ENCODE peak calls at places on chromosomes 3 and 15, in six cellular contexts. Z, D, J, F, X and Y are unnamed samples.

GRCh38 chr3:99903844-99904243 is 86.2 kb downstream of the CMSS1 start:
- DNase-seq in J (peak; percentile 5), F (no peak), X (no peak), Z (no peak), D (no peak), Y (no peak)

GRCh38 chr3:74520895-74521294 is 93.6 kb downstream of the CNTN3 start:
- DNase-seq in F (no peak), X (no peak), Z (no peak), D (no peak), J (peak; percentile 16), Y (no peak)

GRCh38 chr15:39336926-39337325 is 244.0 kb upstream of the THBS1 start:
- DNase-seq in D (no peak), J (no peak), F (no peak), Z (no peak), X (no peak), Y (no peak)

GRCh38 chr15:56968821-56969220 is 50.4 kb downstream of the TCF12 start:
- DNase-seq in J (no peak), F (no peak), D (no peak), Z (no peak), X (no peak), Y (peak; percentile 41)

GRCh38 chr3:159001711-159002110 is 199.9 kb downstream of the MFSD1 start:
- DNase-seq in Z (no peak), X (no peak), F (no peak), J (no peak), D (no peak), Y (no peak)

GRCh38 chr15:56989411-56989924 is 71.0 kb downstream of the TCF12 start:
- DNase-seq in F (no peak), J (peak; percentile 17), X (no peak), Z (no peak), D (peak; percentile 37), Y (peak; percentile 66)

GRCh38 chr3:138051946-138052802 is 42.2 kb downstream of the CLDN18 start:
- DNase-seq in X (peak; percentile 16), Z (peak; percentile 63), J (peak; percentile 62), F (no peak), D (peak; percentile 45), Y (peak; percentile 28)

GRCh38 chr15:40146037-40146436 is 14.8 kb upstream of the BUB1B start:
- DNase-seq in X (no peak), Z (no peak), F (no peak), J (peak; percentile 57), D (peak; percentile 23), Y (no peak)

GRCh38 chr3:12947504-12948369 is 106.4 kb upstream of the RPL32 start:
- DNase-seq in J (peak; percentile 68), D (no peak), F (no peak), X (peak; percentile 71), Z (peak; percentile 27), Y (peak; percentile 15)

GRCh38 chr15:66214236-66214635 is 39.3 kb downstream of the MEGF11 start:
- DNase-seq in J (no peak), F (no peak), Z (no peak), X (no peak), D (no peak), Y (no peak)

GRCh38 chr3:59251899-59252298 is 202.1 kb upstream of the CFAP20DC start:
- DNase-seq in X (no peak), J (peak; percentile 20), D (no peak), F (no peak), Z (no peak), Y (no peak)

GRCh38 chr3:194976049-194976451 is 290.4 kb downstream of the FAM43A start:
- DNase-seq in J (no peak), F (no peak), D (no peak), Z (no peak), X (no peak), Y (no peak)

GRCh38 chr3:100032262-100032661 is 82.0 kb downstream of the FILIP1L start:
- DNase-seq in X (no peak), Z (no peak), F (no peak), J (peak; percentile 90), D (peak; percentile 11), Y (no peak)

GRCh38 chr15:45645026-45645980 is 10.5 kb downstream of the SQOR start:
- DNase-seq in X (no peak), Z (no peak), D (peak; percentile 79), J (peak; percentile 86), F (no peak), Y (no peak)

GRCh38 chr3:175969456-175969855 is 1110.3 kb downstream of the NAALADL2 start:
- DNase-seq in J (no peak), Z (no peak), F (no peak), X (no peak), D (no peak), Y (no peak)

GRCh38 chr3:127735767-127736693 is 63.3 kb downstream of the ABTB1 start:
- DNase-seq in F (peak; percentile 85), J (peak; percentile 86), D (peak; percentile 24), X (no peak), Z (no peak), Y (no peak)

GRCh38 chr3:71022552-71023335 is 560.8 kb downstream of the FOXP1 start:
- DNase-seq in D (peak; percentile 46), F (no peak), X (no peak), J (peak; percentile 10), Z (no peak), Y (peak; percentile 23)

GRCh38 chr3:186746008-186746407 is 28.8 kb downstream of the KNG1 start:
- DNase-seq in Z (no peak), F (no peak), X (no peak), J (peak; percentile 67), D (peak; percentile 95), Y (peak; percentile 94)

GRCh38 chr15:85772668-85773067 is 22.1 kb downstream of the KLHL25 start:
- DNase-seq in F (no peak), D (no peak), J (no peak), Z (no peak), X (no peak), Y (no peak)

GRCh38 chr15:41544650-41545015 is 576 bp upstream of the RPAP1 start:
- DNase-seq in Z (no peak), J (no peak), D (no peak), X (no peak), F (no peak), Y (no peak)

GRCh38 chr3:46544771-46545503 is 21.2 kb downstream of the LRRC2 start:
- DNase-seq in Z (no peak), D (no peak), X (no peak), J (no peak), F (no peak), Y (no peak)

GRCh38 chr3:69091389-69092029 is 6.8 kb downstream of the ARL6IP5 start:
- DNase-seq in F (no peak), D (no peak), J (no peak), Z (no peak), X (no peak), Y (no peak)

GRCh38 chr3:17942856-17943255 is 200.4 kb upstream of the TBC1D5 start:
- DNase-seq in D (no peak), J (no peak), F (no peak), X (no peak), Z (no peak), Y (no peak)

GRCh38 chr15:77038312-77039216 is 32.3 kb downstream of the TSPAN3 start:
- DNase-seq in D (no peak), F (no peak), Z (no peak), J (no peak), X (no peak), Y (no peak)

GRCh38 chr15:77036537-77037474 is 34.1 kb downstream of the TSPAN3 start:
- DNase-seq in F (no peak), J (no peak), Z (no peak), D (no peak), X (no peak), Y (no peak)

GRCh38 chr15:77039217-77039533 is 31.7 kb downstream of the TSPAN3 start:
- DNase-seq in Z (no peak), X (no peak), D (no peak), F (no peak), J (no peak), Y (no peak)

GRCh38 chr15:77035999-77036471 is 34.9 kb downstream of the TSPAN3 start:
- DNase-seq in D (no peak), J (no peak), X (no peak), F (no peak), Z (no peak), Y (no peak)

DNA sequence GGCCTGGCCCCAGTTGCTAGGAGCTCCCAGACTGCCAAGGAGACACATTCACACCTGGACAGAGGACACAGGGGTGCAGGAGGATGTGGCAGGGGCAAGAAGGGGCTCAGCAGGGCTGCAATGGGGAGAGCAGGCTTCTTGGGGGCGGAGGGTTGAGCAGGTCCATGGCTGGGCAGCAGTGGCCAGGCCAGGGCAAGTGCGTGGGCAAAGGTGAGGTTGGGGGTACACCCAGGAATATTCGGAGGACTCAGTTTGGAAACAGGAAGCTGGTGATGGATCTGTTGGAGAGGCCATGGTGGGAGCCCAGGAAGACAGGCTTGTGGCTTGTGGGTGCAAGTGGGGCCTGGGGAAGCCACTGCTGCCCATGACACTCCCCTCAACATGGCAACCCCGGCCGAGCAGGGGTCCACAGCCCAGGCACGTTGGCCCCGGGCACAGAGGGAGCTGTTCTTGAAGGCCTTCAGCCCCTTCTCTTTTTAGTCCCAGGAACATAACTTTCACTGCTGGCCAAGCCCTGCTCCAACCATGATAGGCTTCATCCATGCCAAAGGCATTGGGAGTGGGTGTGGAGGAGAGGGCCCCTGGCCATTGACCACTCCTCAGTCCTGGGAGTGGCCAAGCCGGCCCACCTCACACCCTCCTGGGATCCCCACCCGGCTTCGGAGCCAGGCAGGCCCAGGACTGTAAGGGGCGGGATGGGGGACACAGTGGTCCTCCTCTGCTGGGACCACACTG is 33.3 kb downstream of the TSPAN3 start:
- DNase-seq in Z (no peak), D (no peak), X (no peak), F (no peak), J (no peak), Y (no peak)
- TF ChIP-seq BHLHE40 in Z (no peak), D (no peak), X (no peak), F (no peak), J (no peak), Y (no peak)

DNA sequence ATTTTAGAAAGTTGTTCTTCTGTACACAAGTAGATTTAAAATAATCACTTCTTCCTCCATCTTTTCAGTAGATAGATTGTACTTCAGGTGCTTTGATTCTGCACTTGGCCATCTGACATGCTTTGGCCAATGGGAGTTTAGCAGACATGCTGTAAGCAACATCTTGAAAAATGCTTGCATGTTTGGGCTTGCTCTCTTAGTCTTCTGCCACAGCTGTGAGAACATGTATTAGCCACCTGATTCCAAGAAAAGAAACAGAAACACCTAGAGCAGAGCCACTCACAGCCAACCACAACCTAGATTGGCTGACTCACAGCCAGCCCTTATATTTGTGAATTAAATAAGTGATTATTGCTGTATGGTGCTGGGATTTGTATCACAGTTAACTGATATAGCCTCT is 70.2 kb upstream of the GADL1 start:
- DNase-seq in J (no peak), X (no peak), Z (no peak), F (peak; percentile 30), D (no peak), Y (no peak)
- TF ChIP-seq BHLHE40 in J (no peak), X (no peak), Z (no peak), F (no peak), D (no peak), Y (no peak)

DNA sequence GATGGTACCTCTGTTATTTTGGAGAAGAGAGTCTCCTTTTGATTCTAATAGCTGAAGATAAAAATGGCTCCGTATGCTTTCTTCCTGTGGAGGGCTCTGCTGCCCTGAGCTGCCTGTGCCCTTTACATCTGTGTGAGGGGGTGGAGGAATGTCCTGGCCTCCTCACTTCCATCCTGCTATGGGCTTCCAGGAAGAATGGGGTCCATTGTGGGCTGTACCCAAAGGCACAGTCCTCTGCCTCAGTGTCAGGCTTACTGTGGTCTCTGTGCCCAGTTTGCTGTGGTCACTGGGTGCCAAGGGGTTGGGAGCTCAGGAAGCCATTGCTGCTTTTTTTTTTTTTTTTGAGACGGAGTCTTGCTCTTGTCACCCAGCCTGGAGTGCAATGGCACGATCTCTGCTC is 14.4 kb downstream of the DAG1 start:
- DNase-seq in X (no peak), Z (no peak), F (no peak), D (no peak), J (no peak), Y (no peak)
- TF ChIP-seq BHLHE40 in X (no peak), Z (no peak), F (no peak), D (no peak), J (no peak), Y (no peak)

GRCh38 chr3:106004841-106005240 is 136.0 kb upstream of the CBLB start:
- DNase-seq in J (no peak), D (no peak), F (no peak), Z (no peak), X (no peak), Y (no peak)
- TF ChIP-seq BHLHE40 in J (no peak), D (no peak), F (no peak), Z (no peak), X (no peak), Y (no peak)